ENCODE peak calls at places on chromosomes 5 and 9, in five cellular contexts. L is head of caudate nucleus, A is glutamatergic neuron, V is astrocyte of the cerebellum, I is AG04450. Q is an unnamed sample.
A peak's percentile ranks its signal among the peaks of the same experiment; 100 is the strongest.

GRCh38 chr9:14156046-14156445 is 157.9 kb downstream of the NFIB start:
- DNase-seq in L (no peak), I (no peak), V (no peak), A (no peak), Q (no peak)

GRCh38 chr5:102090770-102091169 is 205.3 kb downstream of the SLCO4C1 start:
- DNase-seq in I (no peak), L (no peak), A (peak; percentile 39), V (no peak), Q (no peak)

GRCh38 chr5:60649288-60649917 is 50.6 kb downstream of the DEPDC1B start:
- DNase-seq in L (peak; percentile 27), I (peak; percentile 11), V (no peak), A (no peak), Q (no peak)

GRCh38 chr5:138468966-138469539 is 3.8 kb downstream of the EGR1 start:
- DNase-seq in V (peak; percentile 84), I (peak; percentile 67), A (no peak), L (no peak), Q (no peak)

GRCh38 chr9:132485454-132485853 is 75.4 kb downstream of the CFAP77 start:
- DNase-seq in A (no peak), V (no peak), I (no peak), L (no peak), Q (no peak)

GRCh38 chr5:164345173-164345572 is 839.8 kb downstream of the MAT2B start:
- DNase-seq in I (no peak), L (no peak), V (peak; percentile 79), A (no peak), Q (no peak)

GRCh38 chr5:72369301-72370079 is 49.3 kb downstream of the PTCD2 start:
- DNase-seq in I (no peak), V (peak; percentile 47), A (no peak), L (no peak), Q (no peak)

GRCh38 chr5:90632799-90633198 is 74.2 kb downstream of the ADGRV1 start:
- DNase-seq in L (no peak), I (no peak), V (no peak), A (no peak), Q (no peak)

GRCh38 chr5:147661576-147661975 is 121.0 kb downstream of the JAKMIP2 start:
- DNase-seq in L (peak; percentile 24), I (no peak), A (no peak), V (no peak), Q (no peak)

GRCh38 chr5:140417235-140417634 is 15.6 kb downstream of the ANKHD1 start:
- DNase-seq in A (no peak), I (no peak), L (no peak), V (no peak), Q (no peak)

GRCh38 chr5:102531506-102531905 is 32.7 kb upstream of the SLCO6A1 start:
- DNase-seq in L (no peak), A (no peak), V (no peak), I (no peak), Q (no peak)

GRCh38 chr5:102856374-102856748 is 101.3 kb downstream of the PAM start:
- DNase-seq in L (no peak), V (no peak), A (no peak), I (no peak), Q (peak; percentile 56)

GRCh38 chr5:17024686-17025180 is 88.6 kb upstream of the MYO10 start:
- DNase-seq in I (no peak), V (no peak), A (no peak), L (no peak), Q (no peak)

GRCh38 chr5:65061250-65061973 is 292.7 kb downstream of the CWC27 start:
- DNase-seq in V (no peak), A (no peak), I (no peak), L (no peak), Q (no peak)

GRCh38 chr9:87179556-87180340 is 232.4 kb upstream of the GAS1 start:
- DNase-seq in V (no peak), L (no peak), I (no peak), A (no peak), Q (no peak)

GRCh38 chr5:77631166-77631582 is 7.3 kb downstream of the OTP start:
- DNase-seq in L (no peak), V (no peak), A (no peak), I (no peak), Q (no peak)

GRCh38 chr9:134039386-134040175 is 14.3 kb downstream of the BRD3OS start:
- DNase-seq in V (no peak), A (no peak), L (no peak), I (no peak), Q (no peak)

GRCh38 chr9:132901859-132902831 is 23.4 kb downstream of the SPACA9 start:
- DNase-seq in L (peak; percentile 70), I (peak; percentile 57), A (peak; percentile 85), V (peak; percentile 75), Q (peak; percentile 19)

Q was measured in AG04449.